ENCODE peak calls at places on chromosomes 13 and 19, in four cellular contexts. K is lung, Q is IMR-90, L is colonic mucosa. Z is an unnamed sample.
A peak's percentile ranks its signal among the peaks of the same experiment; 100 is the strongest.

GRCh38 chr19:5091576-5092215 is 122.8 kb downstream of the KDM4B start:
- DNase-seq in K (no peak), Q (no peak), L (no peak), Z (no peak)

GRCh38 chr13:67841071-67841470 is 610.9 kb upstream of the PCDH9 start:
- DNase-seq in K (no peak), Q (no peak), L (no peak), Z (no peak)

GRCh38 chr13:95275322-95276118 is 25.7 kb downstream of the ABCC4 start:
- DNase-seq in K (no peak), Q (no peak), L (no peak), Z (no peak)

GRCh38 chr13:96089749-96090239 is at the start of gene HS6ST3:
- DNase-seq in K (no peak), Q (no peak), L (no peak), Z (no peak)

GRCh38 chr13:102763745-102764144 is 9.8 kb downstream of the TEX30 start:
- DNase-seq in K (no peak), Q (no peak), L (no peak), Z (no peak)

GRCh38 chr13:95185851-95186250 is 115.4 kb downstream of the ABCC4 start:
- DNase-seq in K (no peak), Q (no peak), L (no peak), Z (no peak)

GRCh38 chr13:76168661-76169060 is 532.5 kb downstream of the LMO7 start:
- DNase-seq in K (no peak), Q (peak; percentile 10), L (no peak), Z (no peak)

GRCh38 chr13:92896842-92897241 is 329.8 kb upstream of the GPC6 start:
- DNase-seq in K (no peak), Q (peak; percentile 21), L (no peak), Z (no peak)

GRCh38 chr19:33954686-33955085 is 158.0 kb downstream of the KCTD15 start:
- DNase-seq in K (no peak), Q (no peak), L (no peak), Z (peak; percentile 72)

GRCh38 chr19:39428309-39429112 is 7.2 kb downstream of the RPS16 start:
- DNase-seq in K (no peak), Q (peak; percentile 96), L (peak; percentile 25), Z (no peak)

GRCh38 chr19:912181-913079 is 589 bp downstream of the R3HDM4 start:
- DNase-seq in K (no peak), Q (no peak), L (no peak), Z (no peak)

GRCh38 chr19:3836887-3837286 is 32.0 kb downstream of the ZFR2 start:
- DNase-seq in K (no peak), Q (no peak), L (no peak), Z (no peak)

GRCh38 chr19:4014541-4015491 is 7.3 kb downstream of the PIAS4 start:
- DNase-seq in K (no peak), Q (no peak), L (peak; percentile 37), Z (no peak)

GRCh38 chr13:97855570-97855970 is 97.9 kb upstream of the IPO5 start:
- DNase-seq in K (no peak), Q (peak; percentile 86), L (peak; percentile 37), Z (peak; percentile 70)

GRCh38 chr13:46341112-46341711 is 45.8 kb downstream of the RUBCNL start:
- DNase-seq in K (no peak), Q (peak; percentile 50), L (no peak), Z (no peak)

GRCh38 chr13:83883061-83883523 is 818 bp upstream of the SLITRK1 start:
- DNase-seq in K (no peak), Q (no peak), L (no peak), Z (no peak)

GRCh38 chr13:32023698-32024097 is 7.9 kb upstream of the FRY start:
- DNase-seq in K (no peak), Q (no peak), L (no peak), Z (no peak)

GRCh38 chr13:32825481-32825880 is 190.7 kb upstream of the KL start:
- DNase-seq in K (no peak), Q (no peak), L (no peak), Z (peak; percentile 37)

GRCh38 chr13:65606622-65607021 is 1623.5 kb downstream of the PCDH9 start:
- DNase-seq in K (no peak), Q (peak; percentile 67), L (no peak), Z (no peak)

GRCh38 chr13:48132961-48133360 is 38.1 kb upstream of the MED4 start:
- DNase-seq in K (no peak), Q (no peak), L (no peak), Z (no peak)

GRCh38 chr19:14138576-14139265 is 2.3 kb upstream of the ASF1B start:
- DNase-seq in K (peak; percentile 64), Q (peak; percentile 78), L (no peak), Z (no peak)

GRCh38 chr19:42113641-42114348 is 18.5 kb downstream of the POU2F2 start:
- DNase-seq in K (no peak), Q (peak; percentile 99), L (no peak), Z (no peak)

DNA sequence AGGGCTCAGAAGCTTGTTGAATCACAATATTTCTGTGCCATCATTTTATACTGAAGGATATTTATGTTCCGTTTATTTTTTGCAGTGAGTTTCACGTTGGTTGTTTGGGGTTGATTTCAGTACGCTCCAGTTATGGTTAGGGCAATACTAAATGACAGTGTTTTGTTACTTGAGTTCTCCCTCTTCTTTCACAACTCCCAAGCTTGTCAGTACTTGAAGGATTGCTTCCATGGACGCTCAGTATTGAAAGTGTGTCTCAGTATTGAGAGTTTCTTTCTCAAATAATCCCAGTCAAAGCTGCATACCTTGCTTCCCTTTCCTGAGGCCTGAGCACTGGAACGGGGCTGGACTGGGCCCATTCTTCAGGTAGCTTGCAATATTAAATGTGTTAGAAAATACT is 38.9 kb downstream of the LACC1 start:
- DNase-seq in K (no peak), Q (no peak), L (no peak), Z (no peak)
- H3K27me3 ChIP-seq in K (no peaks in the 10 kb centered on the region), Q (no peaks in the 10 kb centered on the region), L (no peaks in the 10 kb centered on the region), Z (no peaks in the 10 kb centered on the region)

DNA sequence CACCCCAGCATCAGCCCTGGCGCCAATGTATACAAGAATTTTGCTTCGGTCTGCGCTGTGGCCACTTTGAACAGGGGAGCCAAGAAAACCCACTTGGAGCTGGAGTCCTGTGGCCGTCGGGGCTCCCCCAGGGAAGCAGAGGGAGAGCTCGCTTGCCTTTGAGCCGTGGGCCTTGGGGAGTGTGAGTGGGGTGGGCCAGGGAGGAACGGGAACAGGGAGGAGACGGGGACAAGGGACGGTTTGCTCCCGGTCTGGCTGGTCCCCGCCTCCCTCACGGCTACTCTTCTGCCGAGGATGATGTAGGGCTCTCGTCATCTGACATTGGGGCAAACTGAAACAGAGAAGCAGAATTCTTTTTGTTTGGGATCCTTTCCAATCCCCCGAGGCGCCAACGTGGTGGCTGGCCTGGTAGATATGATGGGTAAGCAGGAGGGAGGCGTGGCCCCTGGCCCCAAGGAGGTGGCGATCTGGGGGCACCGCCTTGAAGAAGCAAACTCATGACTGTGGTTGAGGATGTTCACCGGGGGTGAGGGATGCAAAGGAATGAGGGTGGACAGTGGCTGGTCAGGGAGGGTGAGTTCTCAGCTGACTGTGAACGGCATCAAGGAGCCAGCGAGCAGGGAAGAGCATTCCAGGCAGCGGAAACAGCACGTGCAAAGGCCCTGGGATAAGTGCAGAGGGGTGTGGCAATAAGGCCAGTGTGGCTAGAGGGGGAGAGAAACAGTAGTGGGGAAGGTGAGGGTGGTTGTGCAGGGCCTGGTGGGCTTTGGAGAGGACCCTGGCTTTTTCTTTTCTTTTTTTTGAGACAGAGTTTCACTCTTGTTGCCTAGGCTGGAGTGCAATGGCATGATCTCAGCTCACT is 10.9 kb upstream of the SPC24 start:
- DNase-seq in K (no peak), Q (no peak), L (no peak), Z (no peak)
- H3K27me3 ChIP-seq in K (no peaks in the 10 kb centered on the region), Q (no peaks in the 10 kb centered on the region), L (no peaks in the 10 kb centered on the region), Z (no peaks in the 10 kb centered on the region)

GRCh38 chr13:27967203-27967735 is 1.8 kb downstream of the CDX2 start:
- DNase-seq in K (no peak), Q (no peak), L (peak; percentile 66), Z (no peak)
- H3K27me3 ChIP-seq in K (peaks cover 36% of the 10 kb centered on the region), Q (peaks cover 97% of the 10 kb centered on the region), L (peaks cover 34% of the 10 kb centered on the region), Z (peaks cover 98% of the 10 kb centered on the region)

DNA sequence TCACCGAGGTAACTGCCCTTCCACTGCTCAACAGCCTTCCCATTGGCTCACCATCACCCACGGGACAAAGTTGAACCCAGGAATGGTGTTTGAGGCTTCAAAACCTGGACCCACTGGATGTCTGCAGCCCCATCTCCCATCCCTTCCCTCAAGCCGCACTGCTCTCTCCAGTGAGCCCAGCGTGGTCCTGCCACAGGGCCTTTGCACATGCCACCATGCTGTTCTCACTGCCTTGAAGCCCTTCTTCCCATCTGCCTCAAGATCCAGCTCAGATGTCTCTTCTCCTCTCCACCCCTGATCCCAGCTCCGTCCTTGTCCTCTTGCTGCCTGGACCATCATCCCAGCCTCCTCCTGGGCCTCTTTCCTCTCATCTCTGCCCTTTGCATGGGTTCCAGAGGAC is 4.0 kb downstream of the SHISA7 start:
- DNase-seq in K (no peak), Q (no peak), L (no peak), Z (no peak)
- H3K27me3 ChIP-seq in K (peaks cover 8% of the 10 kb centered on the region), Q (peaks cover 47% of the 10 kb centered on the region), L (peaks cover 35% of the 10 kb centered on the region), Z (peaks cover 5% of the 10 kb centered on the region)

DNA sequence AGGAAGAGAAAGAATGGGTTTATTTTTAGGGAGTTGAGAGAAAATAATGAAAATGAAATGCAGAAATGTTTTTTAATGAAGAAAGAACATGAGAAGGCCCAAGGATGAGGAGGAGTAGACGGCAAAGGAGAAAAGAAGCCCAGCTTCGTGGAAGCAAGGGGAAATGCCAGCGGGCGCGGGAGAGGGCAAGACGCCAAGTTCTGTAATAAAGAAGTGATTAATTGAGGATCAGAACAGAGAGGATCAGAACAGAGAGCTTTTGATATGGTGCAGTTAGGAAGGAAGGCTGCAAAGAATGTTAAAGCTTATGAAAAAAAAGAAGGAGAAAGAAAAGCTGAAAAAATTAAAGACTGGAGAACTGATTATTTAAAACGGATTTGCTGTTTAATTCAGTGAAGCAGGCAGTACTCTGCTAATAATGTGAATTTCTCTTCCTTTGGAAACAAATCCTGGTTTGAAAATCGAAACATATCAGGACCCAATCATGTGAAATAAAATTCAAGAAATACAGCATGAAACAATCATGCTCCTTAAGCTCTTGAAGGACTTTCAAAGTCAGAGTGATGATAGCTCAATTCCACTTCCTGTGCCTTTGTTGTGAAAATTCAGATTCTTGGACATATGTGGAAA is 99.3 kb upstream of the SOX1 start:
- DNase-seq in K (no peak), Q (no peak), L (no peak), Z (no peak)
- H3K27me3 ChIP-seq in K (no peaks in the 10 kb centered on the region), Q (no peaks in the 10 kb centered on the region), L (no peaks in the 10 kb centered on the region), Z (peaks cover 15% of the 10 kb centered on the region)

GRCh38 chr13:21834511-21834910 is 163.6 kb downstream of the FGF9 start:
- DNase-seq in K (no peak), Q (no peak), L (no peak), Z (no peak)
- H3K27me3 ChIP-seq in K (no peaks in the 10 kb centered on the region), Q (no peaks in the 10 kb centered on the region), L (no peaks in the 10 kb centered on the region), Z (no peaks in the 10 kb centered on the region)

GRCh38 chr13:112071011-112071901 is 4.3 kb downstream of the SOX1 start:
- DNase-seq in K (no peak), Q (no peak), L (no peak), Z (no peak)
- H3K27me3 ChIP-seq in K (peaks cover 60% of the 10 kb centered on the region), Q (peaks cover 63% of the 10 kb centered on the region), L (peaks cover 84% of the 10 kb centered on the region), Z (peaks cover 48% of the 10 kb centered on the region)